ENCODE peak calls at places on chromosome 15, in five cellular contexts. S is heart right ventricle, C is psoas muscle, B is uterus, V is heart left ventricle. W is an unnamed sample.
A peak's percentile ranks its signal among the peaks of the same experiment; 100 is the strongest.

GRCh38 chr15:75904241-75904631 is 558 bp downstream of the FBXO22 start:
- DNase-seq in C (no peak), V (no peak), B (peak; percentile 24), S (peak; percentile 5), W (peak; percentile 55)

GRCh38 chr15:39834256-39834655 is 51.6 kb upstream of the FSIP1 start:
- DNase-seq in S (no peak), B (no peak), C (no peak), V (no peak), W (peak; percentile 35)

GRCh38 chr15:97745481-97746071 is 214.9 kb upstream of the ARRDC4 start:
- DNase-seq in B (no peak), V (no peak), C (no peak), S (peak; percentile 9), W (peak; percentile 18)

GRCh38 chr15:78374436-78375393 is 34.6 kb downstream of the CRABP1 start:
- DNase-seq in V (no peak), C (no peak), B (no peak), S (no peak), W (no peak)

GRCh38 chr15:67038721-67039120 is 26.7 kb upstream of the SMAD3 start:
- DNase-seq in V (no peak), C (no peak), B (no peak), S (no peak), W (no peak)

GRCh38 chr15:90889736-90890456 is 5.6 kb downstream of the FES start:
- DNase-seq in V (peak; percentile 54), B (no peak), C (no peak), S (no peak), W (no peak)

GRCh38 chr15:65245096-65245849 is 34.0 kb upstream of the CILP start:
- DNase-seq in B (peak; percentile 88), V (peak; percentile 76), C (peak; percentile 72), S (peak; percentile 80), W (peak; percentile 82)

GRCh38 chr15:70100495-70101331 is 3.0 kb upstream of the TLE3 start:
- DNase-seq in C (peak; percentile 75), S (no peak), V (peak; percentile 84), B (peak; percentile 59), W (peak; percentile 72)

GRCh38 chr15:89500397-89501270 is 4.3 kb upstream of the RHCG start:
- DNase-seq in V (no peak), C (no peak), B (no peak), S (no peak), W (no peak)

GRCh38 chr15:89912145-89912673 is 543 bp downstream of the ARPIN start:
- DNase-seq in C (peak; percentile 74), V (peak; percentile 70), B (no peak), S (peak; percentile 23), W (peak; percentile 13)

GRCh38 chr15:85742186-85742751 is 52.5 kb downstream of the KLHL25 start:
- DNase-seq in V (no peak), C (no peak), S (no peak), B (peak; percentile 44), W (peak; percentile 58)

GRCh38 chr15:55574096-55574495 is 14.0 kb downstream of the PYGO1 start:
- DNase-seq in V (no peak), B (no peak), C (no peak), S (no peak), W (no peak)

GRCh38 chr15:50355612-50355905 is 561 bp upstream of the GABPB1 start:
- DNase-seq in S (no peak), V (no peak), B (no peak), C (no peak), W (no peak)

GRCh38 chr15:50354838-50355611 is at the start of gene GABPB1:
- DNase-seq in V (peak; percentile 93), C (peak; percentile 94), S (peak; percentile 86), B (peak; percentile 82), W (peak; percentile 97)

GRCh38 chr15:50353999-50354837 is 780 bp downstream of the GABPB1 start:
- DNase-seq in V (peak; percentile 72), B (peak; percentile 44), S (peak; percentile 43), C (peak; percentile 71), W (peak; percentile 87)

GRCh38 chr15:50355980-50356379 is 982 bp upstream of the GABPB1 start:
- DNase-seq in V (no peak), B (no peak), C (no peak), S (no peak), W (peak; percentile 32)

DNA sequence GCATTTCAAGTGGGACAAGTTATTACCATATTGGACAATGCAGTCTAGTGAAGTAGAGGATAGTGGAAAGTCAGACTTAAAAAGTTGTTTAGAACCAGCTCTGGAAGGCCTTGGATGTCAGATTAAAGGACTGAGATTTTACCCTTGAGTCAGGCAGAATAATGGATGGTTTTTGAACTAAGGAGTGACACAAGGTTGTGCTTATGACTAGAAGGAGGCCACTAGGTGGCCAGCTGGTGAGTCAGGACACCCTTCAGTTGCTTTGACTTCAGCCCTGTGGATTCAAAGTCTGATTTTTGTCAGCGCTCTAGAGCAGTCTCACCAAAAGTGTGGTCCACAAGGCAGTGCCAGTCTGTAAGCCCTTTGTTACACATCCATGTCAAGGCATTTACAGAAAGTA is 3.8 kb upstream of the GABPB1 start:
- DNase-seq in S (no peak), C (no peak), V (no peak), B (no peak), W (peak; percentile 51)
- TF ChIP-seq CTCF in S (peak; percentile 5), C (peak; percentile 8), V (no peak), B (no peak), W (peak; percentile 41)

GRCh38 chr15:60390931-60391501 is 6.8 kb downstream of the ANXA2 start:
- DNase-seq in C (peak; percentile 77), B (peak; percentile 64), V (no peak), S (peak; percentile 52), W (peak; percentile 91)

GRCh38 chr15:60390231-60390630 is 7.6 kb downstream of the ANXA2 start:
- DNase-seq in S (no peak), V (no peak), B (no peak), C (no peak), W (no peak)

GRCh38 chr15:60387321-60387720 is 10.5 kb downstream of the ANXA2 start:
- DNase-seq in S (no peak), B (no peak), C (no peak), V (no peak), W (no peak)

GRCh38 chr15:60391722-60392340 is 6.0 kb downstream of the ANXA2 start:
- DNase-seq in C (no peak), S (no peak), B (no peak), V (no peak), W (no peak)

DNA sequence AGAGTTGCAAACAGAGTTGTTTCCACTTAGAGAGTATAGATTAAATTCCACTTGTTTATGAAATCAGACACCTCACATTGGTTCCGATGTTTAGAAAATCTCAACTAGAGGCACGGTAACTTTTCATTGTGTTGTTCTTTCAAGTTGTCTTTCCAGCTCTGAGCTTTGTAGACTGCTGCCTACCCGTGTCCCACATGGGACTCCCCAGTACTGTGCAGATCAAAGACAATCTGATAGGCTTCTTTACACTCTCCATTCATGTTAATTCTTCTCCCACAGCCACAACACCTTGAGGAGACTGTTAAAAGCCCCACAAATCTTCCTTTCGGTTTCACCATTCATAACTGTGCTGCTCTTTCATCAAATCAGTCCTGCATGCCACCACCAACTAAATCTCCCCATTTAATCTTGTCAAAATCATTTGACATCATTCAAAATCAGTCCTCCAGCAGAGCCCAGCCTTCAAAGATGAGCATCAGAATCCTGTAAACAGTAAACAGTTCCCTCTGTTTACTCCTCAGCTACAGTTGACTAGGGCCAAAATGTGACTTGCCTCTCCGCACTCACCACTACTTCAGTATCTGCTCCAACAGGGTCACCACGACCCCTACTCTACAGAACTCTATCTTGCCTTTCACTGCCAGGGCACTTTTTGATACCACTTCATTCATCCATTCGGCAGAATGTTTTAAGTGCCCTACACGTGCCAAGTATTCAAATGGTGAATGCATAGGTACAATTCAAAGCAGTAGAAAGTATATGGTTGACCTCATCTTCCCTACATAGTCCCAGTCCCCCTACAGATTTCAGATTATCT is 8.3 kb downstream of the ANXA2 start:
- DNase-seq in V (no peak), B (no peak), S (no peak), C (no peak), W (no peak)
- H3K4me1 ChIP-seq in V (peaks cover 71% of the 10 kb centered on the region), B (peaks cover 24% of the 10 kb centered on the region), S (peaks cover 88% of the 10 kb centered on the region), C (peaks cover 73% of the 10 kb centered on the region), W (peaks cover 12% of the 10 kb centered on the region)

DNA sequence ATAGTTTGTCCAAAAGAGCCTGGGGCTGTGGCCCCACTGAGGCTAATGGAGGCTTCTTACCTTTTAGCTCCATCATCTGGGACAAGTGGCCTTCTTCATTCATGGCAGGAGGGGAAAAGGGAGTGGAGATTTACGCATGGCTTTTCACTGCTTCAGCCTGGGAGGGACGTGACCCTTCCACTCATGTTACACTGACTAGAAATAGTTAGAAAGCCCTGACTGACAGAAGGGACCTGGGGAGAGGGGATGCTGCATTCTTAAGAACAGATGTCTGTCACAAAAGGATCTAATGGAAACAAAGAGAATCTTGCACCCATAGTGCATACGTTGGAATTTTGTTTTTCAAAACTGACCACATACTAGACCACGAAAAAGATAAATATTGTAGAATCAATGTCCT is 172.1 kb upstream of the RASGRP1 start:
- DNase-seq in V (no peak), B (no peak), C (no peak), S (no peak), W (no peak)
- TF ChIP-seq CTCF in V (no peak), B (no peak), C (no peak), S (no peak), W (no peak)

GRCh38 chr15:60392601-60392985 is 5.2 kb downstream of the ANXA2 start:
- DNase-seq in S (no peak), C (no peak), B (no peak), V (no peak), W (no peak)
- H3K4me1 ChIP-seq in S (peaks cover 87% of the 10 kb centered on the region), C (peaks cover 75% of the 10 kb centered on the region), B (peaks cover 34% of the 10 kb centered on the region), V (peaks cover 76% of the 10 kb centered on the region), W (peaks cover 18% of the 10 kb centered on the region)

GRCh38 chr15:57743424-57743823 is 36.9 kb downstream of the POLR2M start:
- DNase-seq in S (no peak), C (no peak), B (no peak), V (no peak), W (peak; percentile 9)
- TF ChIP-seq CTCF in S (peak; percentile 11), C (no peak), B (no peak), V (peak; percentile 15), W (peak; percentile 21)

GRCh38 chr15:64024172-64025050 is 21.9 kb downstream of the DAPK2 start:
- DNase-seq in C (no peak), V (no peak), S (no peak), B (no peak), W (no peak)
- H3K4me1 ChIP-seq in C (peaks cover 75% of the 10 kb centered on the region), V (peaks cover 62% of the 10 kb centered on the region), S (peaks cover 85% of the 10 kb centered on the region), B (no peaks in the 10 kb centered on the region), W (no peaks in the 10 kb centered on the region)

DNA sequence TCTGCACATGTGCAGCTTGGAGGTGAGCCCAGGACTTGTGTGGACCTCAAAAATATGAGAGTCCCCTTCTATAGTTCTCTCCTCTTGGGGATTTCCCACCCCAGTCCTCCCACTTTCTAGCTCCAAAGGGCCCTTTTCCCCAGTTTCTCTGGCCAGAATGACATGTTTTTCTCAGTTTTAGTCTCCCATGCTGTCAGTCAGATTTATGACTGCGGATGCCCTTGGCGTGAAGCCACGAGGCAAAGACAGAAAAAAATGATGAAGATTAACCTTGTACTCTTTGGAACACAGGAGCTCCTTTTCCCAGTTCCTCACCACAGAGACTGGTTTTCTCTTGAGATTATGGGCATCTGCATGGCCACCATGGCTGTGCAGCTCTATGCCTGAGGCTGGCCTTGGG is 72.0 kb upstream of the TTBK2 start:
- DNase-seq in C (no peak), V (no peak), S (no peak), B (no peak), W (no peak)
- TF ChIP-seq CTCF in C (no peak), V (no peak), S (no peak), B (no peak), W (no peak)

W was measured in cardiac muscle cell.